ENCODE peak calls at places on chromosome 12, in eight cellular contexts. U is T47D; W is lung; G is GM19239; Y is non-pigmented ciliary epithelial cell; V is Caco-2; N is CD8-positive, alpha-beta memory T cell; Z is stimulated activated CD4-positive, alpha-beta T cell treated with anti-CD3 and anti-CD28 coated beads, TNF-alpha, amount 100 ng/mL, for 1 hour. F is an unnamed sample.

GRCh38 chr12:64611430-64612286 is 1.4 kb downstream of the RASSF3 start:
- DNase-seq in U (no peak), W (peak), G (no peak), Y (no peak), V (no peak), N (no peak), Z (no peak), F (no peak)

GRCh38 chr12:109621864-109622485 is 48.4 kb downstream of the MVK start:
- DNase-seq in U (no peak), W (no peak), G (no peak), Y (no peak), V (no peak), N (no peak), Z (no peak), F (no peak)

GRCh38 chr12:52655251-52655650 is 3.2 kb upstream of the KRT2 start:
- DNase-seq in U (no peak), W (no peak), G (no peak), Y (no peak), V (no peak), N (no peak), Z (no peak), F (peak)

GRCh38 chr12:57720606-57721595 is 17.6 kb downstream of the AGAP2 start:
- DNase-seq in U (no peak), W (no peak), G (no peak), Y (no peak), V (no peak), N (no peak), Z (no peak), F (peak)

GRCh38 chr12:47561746-47562145 is 144.1 kb downstream of the RPAP3 start:
- DNase-seq in U (no peak), W (no peak), G (no peak), Y (no peak), V (no peak), N (no peak), Z (no peak), F (no peak)

GRCh38 chr12:2615665-2616387 is 178.9 kb upstream of the FKBP4 start:
- DNase-seq in U (no peak), W (no peak), G (no peak), Y (no peak), V (no peak), N (no peak), Z (no peak), F (no peak)

GRCh38 chr12:47835017-47835830 is 15.5 kb upstream of the HDAC7 start:
- DNase-seq in U (no peak), W (no peak), G (no peak), Y (no peak), V (no peak), N (no peak), Z (no peak), F (no peak)

GRCh38 chr12:14840616-14841015 is 2.7 kb downstream of the ART4 start:
- DNase-seq in U (no peak), W (no peak), G (no peak), Y (no peak), V (no peak), N (no peak), Z (no peak), F (no peak)

GRCh38 chr12:54684636-54685630 is 36.8 kb upstream of the DCD start:
- DNase-seq in U (no peak), W (no peak), G (no peak), Y (no peak), V (no peak), N (no peak), Z (no peak), F (no peak)

GRCh38 chr12:6039894-6040601 is 84.4 kb downstream of the VWF start:
- DNase-seq in U (no peak), W (peak), G (peak), Y (no peak), V (peak), N (no peak), Z (no peak), F (no peak)

GRCh38 chr12:104586325-104587048 is 129.7 kb downstream of the CHST11 start:
- DNase-seq in U (no peak), W (no peak), G (no peak), Y (no peak), V (no peak), N (no peak), Z (no peak), F (peak)

F was measured in mesenteric fat pad.